ENCODE peak calls at places on chromosomes 16 and 17, in five cellular contexts. X is AG09319, B is mammary epithelial cell, S is dorsolateral prefrontal cortex, J is brain microvascular endothelial cell. L is an unnamed sample.

GRCh38 chr17:58302171-58302918 is 21.6 kb upstream of the MPO start:
- DNase-seq in B (no peak), S (no peak), X (no peak), J (no peak), L (no peak)

GRCh38 chr17:31672161-31672819 is 186.8 kb downstream of the COPRS start:
- DNase-seq in S (peak), J (no peak), X (no peak), B (no peak), L (no peak)

GRCh38 chr17:7173687-7174602 is 5.2 kb downstream of the ASGR1 start:
- DNase-seq in S (peak), X (no peak), J (no peak), B (no peak), L (no peak)

GRCh38 chr16:89300311-89300975 is 82.9 kb downstream of the ZNF778 start:
- DNase-seq in B (no peak), S (no peak), X (no peak), J (no peak), L (no peak)

GRCh38 chr17:68048996-68049395 is 13.5 kb downstream of the KPNA2 start:
- DNase-seq in X (no peak), B (no peak), J (no peak), S (no peak), L (peak)

GRCh38 chr17:65121916-65122821 is 15.0 kb upstream of the RGS9 start:
- DNase-seq in J (no peak), X (no peak), S (no peak), B (no peak), L (peak)

GRCh38 chr17:2122641-2123302 is 67.9 kb downstream of the HIC1 start:
- DNase-seq in B (peak), X (peak), S (peak), J (peak), L (no peak)

GRCh38 chr16:77946834-77947233 is 75.5 kb upstream of the CLEC3A start:
- DNase-seq in J (no peak), S (no peak), X (no peak), B (no peak), L (no peak)

GRCh38 chr16:48076455-48077012 is 79.3 kb downstream of the ABCC12 start:
- DNase-seq in J (no peak), B (no peak), S (no peak), X (no peak), L (peak)

GRCh38 chr17:15496735-15497134 is 29.3 kb upstream of the CDRT4 start:
- DNase-seq in J (no peak), S (no peak), B (no peak), X (no peak), L (no peak)

GRCh38 chr16:46765050-46765449 is 16.9 kb upstream of the MYLK3 start:
- DNase-seq in J (peak), S (no peak), B (peak), X (no peak), L (no peak)

GRCh38 chr17:79721993-79722671 is 8.6 kb upstream of the ENPP7 start:
- DNase-seq in S (no peak), J (peak), X (no peak), B (no peak), L (peak)

GRCh38 chr17:50830994-50831393 is 4.4 kb upstream of the WFIKKN2 start:
- DNase-seq in B (no peak), J (no peak), S (no peak), X (no peak), L (no peak)

GRCh38 chr16:75244225-75244792 is 7.1 kb downstream of the BCAR1 start:
- DNase-seq in X (no peak), B (no peak), S (no peak), J (no peak), L (peak)

GRCh38 chr17:75877752-75878173 is 618 bp downstream of the TRIM47 start:
- DNase-seq in S (peak), B (peak), J (peak), X (no peak), L (peak)

GRCh38 chr17:57600092-57600491 is 145.0 kb downstream of the CCDC182 start:
- DNase-seq in J (no peak), B (no peak), X (no peak), S (no peak), L (no peak)

GRCh38 chr17:77882481-77883212 is 75.9 kb upstream of the TNRC6C start:
- DNase-seq in J (peak), B (peak), X (no peak), S (no peak), L (no peak)

GRCh38 chr16:8931864-8932263 is 31.8 kb downstream of the USP7 start:
- DNase-seq in B (peak), J (peak), S (no peak), X (peak), L (peak)

GRCh38 chr16:66913711-66914110 is 5.0 kb downstream of the CDH16 start:
- DNase-seq in S (no peak), B (no peak), J (no peak), X (no peak), L (no peak)
- TF ChIP-seq CTCF in S (no peak), B (no peak), J (no peak), X (no peak), L (no peak)

GRCh38 chr17:12958786-12959185 is 59.0 kb downstream of the ELAC2 start:
- DNase-seq in S (no peak), B (no peak), X (no peak), J (no peak), L (peak)
- TF ChIP-seq CTCF in S (no peak), B (no peak), X (no peak), J (no peak), L (no peak)

GRCh38 chr17:20995164-20995872 is 47.5 kb downstream of the USP22 start:
- DNase-seq in X (no peak), S (no peak), J (no peak), B (no peak), L (no peak)

GRCh38 chr17:20992987-20993862 is 49.6 kb downstream of the USP22 start:
- DNase-seq in B (peak), J (peak), X (peak), S (peak), L (peak)

GRCh38 chr17:20995873-20996723 is 46.7 kb downstream of the USP22 start:
- DNase-seq in B (no peak), S (no peak), J (no peak), X (no peak), L (no peak)

GRCh38 chr17:20993863-20994778 is 48.7 kb downstream of the USP22 start:
- DNase-seq in S (no peak), J (no peak), B (no peak), X (no peak), L (no peak)

GRCh38 chr17:20994779-20995149 is 48.0 kb downstream of the USP22 start:
- DNase-seq in S (no peak), X (no peak), J (no peak), B (no peak), L (no peak)
- TF ChIP-seq CTCF in S (no peak), X (no peak), J (no peak), B (no peak), L (no peak)

DNA sequence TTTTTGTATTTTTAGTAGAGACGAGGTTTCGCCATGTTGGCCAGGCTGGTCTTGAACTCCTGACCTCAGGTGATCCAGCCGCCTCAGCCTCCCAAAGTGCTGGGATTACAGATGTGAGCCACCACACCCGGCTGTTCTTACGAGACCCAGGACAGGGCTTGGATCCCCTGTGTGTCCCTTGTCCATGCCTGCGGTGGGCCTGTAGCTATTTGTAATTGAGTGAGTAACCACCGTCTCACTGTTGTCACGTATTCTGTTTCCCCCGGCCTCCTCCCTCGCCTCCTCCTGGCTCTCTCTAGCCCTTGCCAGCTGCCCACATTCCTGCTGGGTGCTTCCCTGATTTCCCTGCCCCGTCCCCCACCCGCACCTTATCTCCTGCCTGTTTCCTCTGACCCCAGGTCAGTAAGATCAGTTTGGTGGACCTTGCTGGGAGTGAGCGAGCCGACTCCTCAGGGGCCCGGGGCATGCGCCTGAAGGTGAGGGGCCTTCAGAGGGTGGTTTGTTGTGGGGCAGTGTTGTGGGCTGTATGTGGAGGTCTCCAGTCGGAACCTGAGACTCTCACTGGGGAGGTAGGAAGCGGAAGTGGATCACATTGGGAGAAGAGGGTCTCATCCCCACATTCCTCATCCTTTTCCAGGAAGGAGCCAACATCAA is 5.6 kb downstream of the KIF1C start:
- DNase-seq in J (no peak), S (no peak), X (no peak), B (no peak), L (no peak)
- TF ChIP-seq CTCF in J (no peak), S (no peak), X (no peak), B (no peak), L (no peak)

L was measured in PC-3.